ENCODE peak calls at places on chromosomes 1 and 21, in eight cellular contexts. K, S, W, E, F, C, L and X are unnamed samples.

GRCh38 chr21:39630191-39630591 is 17.5 kb downstream of the B3GALT5 start:
- DNase-seq in K (no peak), S (no peak), W (no peak), E (no peak), F (no peak), C (no peak), L (no peak), X (no peak)

GRCh38 chr1:200038987-200039848 is 11.7 kb downstream of the NR5A2 start:
- DNase-seq in K (no peak), S (peak), W (no peak), E (peak), F (peak), C (no peak), L (peak), X (no peak)

GRCh38 chr1:189424746-189425331 is 1052.8 kb downstream of the BRINP3 start:
- DNase-seq in K (no peak), S (no peak), W (no peak), E (no peak), F (no peak), C (no peak), L (no peak), X (peak)

GRCh38 chr1:248825136-248825535 is 579 bp downstream of the SH3BP5L start:
- DNase-seq in K (no peak), S (peak), W (no peak), E (no peak), F (no peak), C (no peak), L (no peak), X (no peak)

GRCh38 chr1:16017461-16018303 is at the start of gene HSPB7:
- DNase-seq in K (no peak), S (peak), W (no peak), E (peak), F (peak), C (peak), L (no peak), X (no peak)

GRCh38 chr1:208467401-208467800 is 223.2 kb upstream of the PLXNA2 start:
- DNase-seq in K (no peak), S (no peak), W (no peak), E (no peak), F (no peak), C (no peak), L (no peak), X (no peak)

GRCh38 chr1:243763806-243764205 is 86.2 kb downstream of the AKT3 start:
- DNase-seq in K (no peak), S (no peak), W (no peak), E (no peak), F (no peak), C (no peak), L (no peak), X (no peak)

GRCh38 chr1:55684131-55684650 is 469.0 kb upstream of the USP24 start:
- DNase-seq in K (no peak), S (no peak), W (no peak), E (no peak), F (no peak), C (no peak), L (no peak), X (no peak)

GRCh38 chr1:89125571-89126233 is at the start of gene GBP2:
- DNase-seq in K (no peak), S (peak), W (peak), E (no peak), F (no peak), C (peak), L (no peak), X (peak)

GRCh38 chr1:14944471-14944981 is 209.0 kb upstream of the TMEM51 start:
- DNase-seq in K (no peak), S (no peak), W (no peak), E (no peak), F (no peak), C (no peak), L (no peak), X (no peak)